ENCODE peak calls at places on chromosomes 1 and 21, in ten cellular contexts. P is transverse colon; M is mesendoderm; G is RCC 7860; A is fibroblast of gingiva; S is H54; U is COLO829; E is Calu3; H is non-pigmented ciliary epithelial cell; K is stimulated activated CD4-positive, alpha-beta T cell treated with anti-CD3 and anti-CD28 coated beads, Interleukin-12 subunit alpha, Interleukin-12 subunit beta, amount 100 ng/mL, for 4 hours. C is an unnamed sample.

GRCh38 chr1:224559971-224560728 is 56.0 kb upstream of the CNIH3 start:
- DNase-seq in H (no peak), S (no peak), G (no peak), K (no peak), E (no peak), U (no peak), P (no peak), M (no peak), A (peak), C (no peak)

GRCh38 chr1:41513388-41513745 is 28.9 kb upstream of the EDN2 start:
- DNase-seq in G (no peak), U (no peak), S (no peak), H (no peak), K (no peak), A (no peak), M (no peak), E (no peak), P (no peak), C (peak)

GRCh38 chr1:54334996-54335395 is 71.2 kb downstream of the SSBP3 start:
- DNase-seq in S (no peak), A (peak), H (no peak), M (no peak), P (no peak), E (no peak), G (no peak), K (no peak), U (no peak), C (no peak)

GRCh38 chr1:17551755-17552234 is 12.3 kb downstream of the ARHGEF10L start:
- DNase-seq in U (no peak), M (no peak), S (no peak), K (no peak), P (no peak), G (peak), H (no peak), A (peak), E (peak), C (no peak)

GRCh38 chr21:26099610-26100219 is 70.9 kb downstream of the APP start:
- DNase-seq in M (peak), K (no peak), A (peak), H (no peak), E (no peak), G (no peak), S (no peak), P (no peak), U (no peak), C (no peak)

GRCh38 chr1:25760871-25761270 is 39.1 kb upstream of the SELENON start:
- DNase-seq in H (no peak), K (no peak), U (no peak), G (no peak), M (no peak), A (no peak), S (no peak), P (no peak), E (no peak), C (no peak)

GRCh38 chr1:961132-961652 is 808 bp downstream of the KLHL17 start:
- DNase-seq in H (no peak), A (no peak), U (no peak), E (no peak), P (no peak), M (no peak), G (no peak), S (no peak), K (no peak), C (no peak)

GRCh38 chr1:41955461-41956159 is 36.9 kb upstream of the HIVEP3 start:
- DNase-seq in K (no peak), M (peak), G (peak), E (peak), H (peak), U (peak), A (peak), S (peak), P (no peak), C (no peak)

GRCh38 chr1:155086182-155086741 is 7.6 kb downstream of the EFNA3 start:
- DNase-seq in M (peak), P (peak), A (no peak), U (peak), S (peak), H (no peak), E (peak), G (peak), K (peak), C (peak)

GRCh38 chr1:157137051-157137772 is 983 bp downstream of the ETV3 start:
- DNase-seq in P (peak), M (peak), G (no peak), K (no peak), S (no peak), U (no peak), A (peak), H (no peak), E (peak), C (no peak)

GRCh38 chr1:193479187-193479586 is 292.8 kb upstream of the B3GALT2 start:
- DNase-seq in S (no peak), E (no peak), K (peak), H (no peak), G (no peak), A (no peak), U (no peak), M (no peak), P (peak), C (no peak)

C was measured in GM12892.